ENCODE peak calls at places on chromosomes 11 and 22, in nine cellular contexts. One of them, this sample, is unnamed.

GRCh38 chr11:7348432-7349298 is 97.0 kb downstream of the SYT9 start:
- DNase-seq in PC-3: peak
- DNase-seq in OCI-LY7: no peak
- DNase-seq in activated gamma-delta T cell treated with anti-CD3 and anti-CD28 coated beads, Interleukin-2, amount 50 U/mL, for 16 hours: no peak
- DNase-seq in Calu3: no peak
- DNase-seq in activated CD4-positive, alpha-beta T cell treated with anti-CD3 and anti-CD28 coated beads, Interleukin-2, amount 10 ng/mL, durations not matched to agents 24 days and 14 days: no peak
- DNase-seq in effector memory CD4-positive, alpha-beta T cell: no peak
- DNase-seq in neuronal stem cell: no peak
- DNase-seq in kidney tubule cell: no peak
- DNase-seq in this sample: no peak

GRCh38 chr11:69386594-69387408 is 92.8 kb downstream of the MYEOV start:
- DNase-seq in activated gamma-delta T cell treated with anti-CD3 and anti-CD28 coated beads, Interleukin-2, amount 50 U/mL, for 16 hours: no peak
- DNase-seq in Calu3: no peak
- DNase-seq in PC-3: no peak
- DNase-seq in kidney tubule cell: no peak
- DNase-seq in neuronal stem cell: no peak
- DNase-seq in activated CD4-positive, alpha-beta T cell treated with anti-CD3 and anti-CD28 coated beads, Interleukin-2, amount 10 ng/mL, durations not matched to agents 24 days and 14 days: no peak
- DNase-seq in effector memory CD4-positive, alpha-beta T cell: no peak
- DNase-seq in OCI-LY7: no peak
- DNase-seq in this sample: no peak

GRCh38 chr11:129974672-129975071 is 28.0 kb downstream of the PRDM10 start:
- DNase-seq in Calu3: no peak
- DNase-seq in effector memory CD4-positive, alpha-beta T cell: no peak
- DNase-seq in kidney tubule cell: no peak
- DNase-seq in activated gamma-delta T cell treated with anti-CD3 and anti-CD28 coated beads, Interleukin-2, amount 50 U/mL, for 16 hours: no peak
- DNase-seq in PC-3: no peak
- DNase-seq in activated CD4-positive, alpha-beta T cell treated with anti-CD3 and anti-CD28 coated beads, Interleukin-2, amount 10 ng/mL, durations not matched to agents 24 days and 14 days: no peak
- DNase-seq in neuronal stem cell: no peak
- DNase-seq in OCI-LY7: no peak
- DNase-seq in this sample: no peak

GRCh38 chr22:44133901-44134511 is 46.7 kb upstream of the PARVG start:
- DNase-seq in activated gamma-delta T cell treated with anti-CD3 and anti-CD28 coated beads, Interleukin-2, amount 50 U/mL, for 16 hours: no peak
- DNase-seq in effector memory CD4-positive, alpha-beta T cell: no peak
- DNase-seq in neuronal stem cell: no peak
- DNase-seq in PC-3: no peak
- DNase-seq in kidney tubule cell: no peak
- DNase-seq in Calu3: no peak
- DNase-seq in activated CD4-positive, alpha-beta T cell treated with anti-CD3 and anti-CD28 coated beads, Interleukin-2, amount 10 ng/mL, durations not matched to agents 24 days and 14 days: no peak
- DNase-seq in OCI-LY7: no peak
- DNase-seq in this sample: peak

GRCh38 chr11:65132238-65132987 is 1.9 kb downstream of the SYVN1 start:
- DNase-seq in PC-3: no peak
- DNase-seq in OCI-LY7: peak
- DNase-seq in kidney tubule cell: no peak
- DNase-seq in Calu3: no peak
- DNase-seq in effector memory CD4-positive, alpha-beta T cell: no peak
- DNase-seq in activated CD4-positive, alpha-beta T cell treated with anti-CD3 and anti-CD28 coated beads, Interleukin-2, amount 10 ng/mL, durations not matched to agents 24 days and 14 days: no peak
- DNase-seq in activated gamma-delta T cell treated with anti-CD3 and anti-CD28 coated beads, Interleukin-2, amount 50 U/mL, for 16 hours: no peak
- DNase-seq in neuronal stem cell: no peak
- DNase-seq in this sample: peak

GRCh38 chr22:19852177-19852781 is 2.4 kb downstream of the GNB1L start:
- DNase-seq in activated gamma-delta T cell treated with anti-CD3 and anti-CD28 coated beads, Interleukin-2, amount 50 U/mL, for 16 hours: no peak
- DNase-seq in activated CD4-positive, alpha-beta T cell treated with anti-CD3 and anti-CD28 coated beads, Interleukin-2, amount 10 ng/mL, durations not matched to agents 24 days and 14 days: peak
- DNase-seq in kidney tubule cell: no peak
- DNase-seq in effector memory CD4-positive, alpha-beta T cell: no peak
- DNase-seq in neuronal stem cell: no peak
- DNase-seq in Calu3: no peak
- DNase-seq in PC-3: no peak
- DNase-seq in OCI-LY7: no peak
- DNase-seq in this sample: no peak

GRCh38 chr11:66421492-66422205 is 814 bp downstream of the NPAS4 start:
- DNase-seq in neuronal stem cell: peak
- DNase-seq in effector memory CD4-positive, alpha-beta T cell: peak
- DNase-seq in PC-3: peak
- DNase-seq in activated CD4-positive, alpha-beta T cell treated with anti-CD3 and anti-CD28 coated beads, Interleukin-2, amount 10 ng/mL, durations not matched to agents 24 days and 14 days: peak
- DNase-seq in OCI-LY7: peak
- DNase-seq in kidney tubule cell: peak
- DNase-seq in Calu3: peak
- DNase-seq in activated gamma-delta T cell treated with anti-CD3 and anti-CD28 coated beads, Interleukin-2, amount 50 U/mL, for 16 hours: peak
- DNase-seq in this sample: peak

GRCh38 chr11:133724116-133724515 is 121.2 kb downstream of the SPATA19 start:
- DNase-seq in PC-3: no peak
- DNase-seq in neuronal stem cell: no peak
- DNase-seq in kidney tubule cell: no peak
- DNase-seq in activated CD4-positive, alpha-beta T cell treated with anti-CD3 and anti-CD28 coated beads, Interleukin-2, amount 10 ng/mL, durations not matched to agents 24 days and 14 days: no peak
- DNase-seq in effector memory CD4-positive, alpha-beta T cell: no peak
- DNase-seq in activated gamma-delta T cell treated with anti-CD3 and anti-CD28 coated beads, Interleukin-2, amount 50 U/mL, for 16 hours: no peak
- DNase-seq in Calu3: no peak
- DNase-seq in OCI-LY7: no peak
- DNase-seq in this sample: no peak

GRCh38 chr11:90204832-90205646 is 17.8 kb downstream of the CHORDC1 start:
- DNase-seq in PC-3: peak
- DNase-seq in neuronal stem cell: peak
- DNase-seq in activated gamma-delta T cell treated with anti-CD3 and anti-CD28 coated beads, Interleukin-2, amount 50 U/mL, for 16 hours: no peak
- DNase-seq in kidney tubule cell: peak
- DNase-seq in activated CD4-positive, alpha-beta T cell treated with anti-CD3 and anti-CD28 coated beads, Interleukin-2, amount 10 ng/mL, durations not matched to agents 24 days and 14 days: peak
- DNase-seq in Calu3: no peak
- DNase-seq in effector memory CD4-positive, alpha-beta T cell: no peak
- DNase-seq in OCI-LY7: peak
- DNase-seq in this sample: no peak

GRCh38 chr11:133086518-133086917 is 445.8 kb downstream of the OPCML start:
- DNase-seq in kidney tubule cell: no peak
- DNase-seq in activated gamma-delta T cell treated with anti-CD3 and anti-CD28 coated beads, Interleukin-2, amount 50 U/mL, for 16 hours: no peak
- DNase-seq in effector memory CD4-positive, alpha-beta T cell: no peak
- DNase-seq in activated CD4-positive, alpha-beta T cell treated with anti-CD3 and anti-CD28 coated beads, Interleukin-2, amount 10 ng/mL, durations not matched to agents 24 days and 14 days: no peak
- DNase-seq in OCI-LY7: no peak
- DNase-seq in PC-3: no peak
- DNase-seq in Calu3: no peak
- DNase-seq in neuronal stem cell: no peak
- DNase-seq in this sample: no peak

GRCh38 chr22:38148252-38148651 is 33.4 kb downstream of the PLA2G6 start:
- DNase-seq in neuronal stem cell: no peak
- DNase-seq in kidney tubule cell: peak
- DNase-seq in Calu3: no peak
- DNase-seq in activated gamma-delta T cell treated with anti-CD3 and anti-CD28 coated beads, Interleukin-2, amount 50 U/mL, for 16 hours: no peak
- DNase-seq in activated CD4-positive, alpha-beta T cell treated with anti-CD3 and anti-CD28 coated beads, Interleukin-2, amount 10 ng/mL, durations not matched to agents 24 days and 14 days: no peak
- DNase-seq in OCI-LY7: no peak
- DNase-seq in effector memory CD4-positive, alpha-beta T cell: no peak
- DNase-seq in PC-3: peak
- DNase-seq in this sample: peak

GRCh38 chr22:27578937-27579617 is 222.5 kb downstream of the MN1 start:
- DNase-seq in Calu3: no peak
- DNase-seq in activated CD4-positive, alpha-beta T cell treated with anti-CD3 and anti-CD28 coated beads, Interleukin-2, amount 10 ng/mL, durations not matched to agents 24 days and 14 days: no peak
- DNase-seq in PC-3: no peak
- DNase-seq in effector memory CD4-positive, alpha-beta T cell: no peak
- DNase-seq in OCI-LY7: no peak
- DNase-seq in neuronal stem cell: no peak
- DNase-seq in activated gamma-delta T cell treated with anti-CD3 and anti-CD28 coated beads, Interleukin-2, amount 50 U/mL, for 16 hours: no peak
- DNase-seq in kidney tubule cell: no peak
- DNase-seq in this sample: no peak

GRCh38 chr11:75422248-75423231 is 10.5 kb downstream of the KLHL35 start:
- DNase-seq in OCI-LY7: no peak
- DNase-seq in activated gamma-delta T cell treated with anti-CD3 and anti-CD28 coated beads, Interleukin-2, amount 50 U/mL, for 16 hours: no peak
- DNase-seq in activated CD4-positive, alpha-beta T cell treated with anti-CD3 and anti-CD28 coated beads, Interleukin-2, amount 10 ng/mL, durations not matched to agents 24 days and 14 days: no peak
- DNase-seq in kidney tubule cell: no peak
- DNase-seq in Calu3: peak
- DNase-seq in effector memory CD4-positive, alpha-beta T cell: no peak
- DNase-seq in neuronal stem cell: no peak
- DNase-seq in PC-3: peak
- DNase-seq in this sample: no peak

GRCh38 chr11:1224491-1225385 is 1.9 kb downstream of the MUC5B start:
- DNase-seq in neuronal stem cell: no peak
- DNase-seq in effector memory CD4-positive, alpha-beta T cell: no peak
- DNase-seq in Calu3: no peak
- DNase-seq in activated CD4-positive, alpha-beta T cell treated with anti-CD3 and anti-CD28 coated beads, Interleukin-2, amount 10 ng/mL, durations not matched to agents 24 days and 14 days: no peak
- DNase-seq in kidney tubule cell: no peak
- DNase-seq in activated gamma-delta T cell treated with anti-CD3 and anti-CD28 coated beads, Interleukin-2, amount 50 U/mL, for 16 hours: no peak
- DNase-seq in PC-3: peak
- DNase-seq in OCI-LY7: no peak
- DNase-seq in this sample: peak

GRCh38 chr22:25774575-25775026 is 32.6 kb downstream of the MYO18B start:
- DNase-seq in Calu3: peak
- DNase-seq in activated gamma-delta T cell treated with anti-CD3 and anti-CD28 coated beads, Interleukin-2, amount 50 U/mL, for 16 hours: no peak
- DNase-seq in OCI-LY7: peak
- DNase-seq in PC-3: peak
- DNase-seq in effector memory CD4-positive, alpha-beta T cell: no peak
- DNase-seq in kidney tubule cell: no peak
- DNase-seq in neuronal stem cell: peak
- DNase-seq in activated CD4-positive, alpha-beta T cell treated with anti-CD3 and anti-CD28 coated beads, Interleukin-2, amount 10 ng/mL, durations not matched to agents 24 days and 14 days: no peak
- DNase-seq in this sample: no peak

GRCh38 chr11:48105096-48105990 is 111.3 kb upstream of the OR4B1 start:
- DNase-seq in Calu3: no peak
- DNase-seq in OCI-LY7: peak
- DNase-seq in neuronal stem cell: no peak
- DNase-seq in PC-3: no peak
- DNase-seq in activated gamma-delta T cell treated with anti-CD3 and anti-CD28 coated beads, Interleukin-2, amount 50 U/mL, for 16 hours: no peak
- DNase-seq in kidney tubule cell: no peak
- DNase-seq in effector memory CD4-positive, alpha-beta T cell: no peak
- DNase-seq in activated CD4-positive, alpha-beta T cell treated with anti-CD3 and anti-CD28 coated beads, Interleukin-2, amount 10 ng/mL, durations not matched to agents 24 days and 14 days: no peak
- DNase-seq in this sample: no peak

This sample was measured in sciatic nerve.